ENCODE peak calls at places on chromosomes 6 and 20, in ten cellular contexts. One of them, this sample, is unnamed. For H3K36me3, the result is how much of the 10 kb centered on the place peaks cover.

GRCh38 chr6:136611133-136611532 is 60.9 kb upstream of the MAP7 start:
- DNase-seq in SJCRH30: no peak
- DNase-seq in HAP-1: no peak
- DNase-seq in RWPE2: no peak
- DNase-seq in left lung: no peak
- DNase-seq in CD8-positive, alpha-beta memory T cell: no peak
- DNase-seq in effector memory CD4-positive, alpha-beta T cell: no peak
- DNase-seq in OCI-LY7: no peak
- DNase-seq in bronchial epithelial cell: no peak
- DNase-seq in suprapubic skin: no peak
- DNase-seq in this sample: no peak

GRCh38 chr20:51667002-51667408 is 101.2 kb downstream of the ATP9A start:
- DNase-seq in SJCRH30: no peak
- DNase-seq in HAP-1: no peak
- DNase-seq in RWPE2: no peak
- DNase-seq in left lung: no peak
- DNase-seq in CD8-positive, alpha-beta memory T cell: peak
- DNase-seq in effector memory CD4-positive, alpha-beta T cell: no peak
- DNase-seq in OCI-LY7: peak
- DNase-seq in bronchial epithelial cell: no peak
- DNase-seq in suprapubic skin: no peak
- DNase-seq in this sample: no peak

GRCh38 chr6:79070206-79070825 is 7.7 kb downstream of the PHIP start:
- DNase-seq in SJCRH30: no peak
- DNase-seq in HAP-1: no peak
- DNase-seq in RWPE2: no peak
- DNase-seq in left lung: no peak
- DNase-seq in CD8-positive, alpha-beta memory T cell: no peak
- DNase-seq in effector memory CD4-positive, alpha-beta T cell: no peak
- DNase-seq in OCI-LY7: no peak
- DNase-seq in bronchial epithelial cell: no peak
- DNase-seq in suprapubic skin: no peak
- DNase-seq in this sample: no peak

GRCh38 chr6:90369024-90369519 is 72.4 kb upstream of the BACH2 start:
- DNase-seq in SJCRH30: peak
- DNase-seq in HAP-1: peak
- DNase-seq in RWPE2: peak
- DNase-seq in left lung: peak
- DNase-seq in CD8-positive, alpha-beta memory T cell: no peak
- DNase-seq in effector memory CD4-positive, alpha-beta T cell: no peak
- DNase-seq in OCI-LY7: no peak
- DNase-seq in bronchial epithelial cell: peak
- DNase-seq in suprapubic skin: no peak
- DNase-seq in this sample: peak

GRCh38 chr6:29666826-29667130 is 9.9 kb downstream of the MOG start:
- DNase-seq in SJCRH30: no peak
- DNase-seq in HAP-1: no peak
- DNase-seq in RWPE2: no peak
- DNase-seq in left lung: no peak
- DNase-seq in CD8-positive, alpha-beta memory T cell: no peak
- DNase-seq in effector memory CD4-positive, alpha-beta T cell: no peak
- DNase-seq in OCI-LY7: no peak
- DNase-seq in bronchial epithelial cell: no peak
- DNase-seq in suprapubic skin: no peak
- DNase-seq in this sample: no peak

GRCh38 chr20:50189681-50190250 is 864 bp upstream of the CEBPB start:
- DNase-seq in SJCRH30: no peak
- DNase-seq in HAP-1: no peak
- DNase-seq in RWPE2: peak
- DNase-seq in left lung: peak
- DNase-seq in CD8-positive, alpha-beta memory T cell: peak
- DNase-seq in effector memory CD4-positive, alpha-beta T cell: peak
- DNase-seq in OCI-LY7: peak
- DNase-seq in bronchial epithelial cell: no peak
- DNase-seq in suprapubic skin: peak
- DNase-seq in this sample: no peak

GRCh38 chr6:5517781-5518180 is 256.5 kb downstream of the FARS2 start:
- DNase-seq in SJCRH30: no peak
- DNase-seq in HAP-1: no peak
- DNase-seq in RWPE2: no peak
- DNase-seq in left lung: no peak
- DNase-seq in CD8-positive, alpha-beta memory T cell: peak
- DNase-seq in effector memory CD4-positive, alpha-beta T cell: peak
- DNase-seq in OCI-LY7: no peak
- DNase-seq in bronchial epithelial cell: no peak
- DNase-seq in suprapubic skin: no peak
- DNase-seq in this sample: no peak

GRCh38 chr6:95203153-95203754 is 374.1 kb upstream of the MANEA start:
- DNase-seq in SJCRH30: peak
- DNase-seq in HAP-1: peak
- DNase-seq in RWPE2: no peak
- DNase-seq in left lung: no peak
- DNase-seq in CD8-positive, alpha-beta memory T cell: no peak
- DNase-seq in effector memory CD4-positive, alpha-beta T cell: no peak
- DNase-seq in OCI-LY7: peak
- DNase-seq in bronchial epithelial cell: peak
- DNase-seq in suprapubic skin: no peak
- DNase-seq in this sample: peak

GRCh38 chr6:89260832-89261231 is 43.7 kb upstream of the GABRR1 start:
- DNase-seq in SJCRH30: peak
- DNase-seq in HAP-1: no peak
- DNase-seq in RWPE2: no peak
- DNase-seq in left lung: no peak
- DNase-seq in CD8-positive, alpha-beta memory T cell: no peak
- DNase-seq in effector memory CD4-positive, alpha-beta T cell: no peak
- DNase-seq in OCI-LY7: peak
- DNase-seq in bronchial epithelial cell: no peak
- DNase-seq in suprapubic skin: no peak
- DNase-seq in this sample: no peak

GRCh38 chr20:22245139-22245538 is 339.2 kb downstream of the FOXA2 start:
- DNase-seq in SJCRH30: no peak
- DNase-seq in HAP-1: no peak
- DNase-seq in RWPE2: no peak
- DNase-seq in left lung: no peak
- DNase-seq in CD8-positive, alpha-beta memory T cell: no peak
- DNase-seq in effector memory CD4-positive, alpha-beta T cell: no peak
- DNase-seq in OCI-LY7: no peak
- DNase-seq in bronchial epithelial cell: no peak
- DNase-seq in suprapubic skin: no peak
- DNase-seq in this sample: no peak

DNA sequence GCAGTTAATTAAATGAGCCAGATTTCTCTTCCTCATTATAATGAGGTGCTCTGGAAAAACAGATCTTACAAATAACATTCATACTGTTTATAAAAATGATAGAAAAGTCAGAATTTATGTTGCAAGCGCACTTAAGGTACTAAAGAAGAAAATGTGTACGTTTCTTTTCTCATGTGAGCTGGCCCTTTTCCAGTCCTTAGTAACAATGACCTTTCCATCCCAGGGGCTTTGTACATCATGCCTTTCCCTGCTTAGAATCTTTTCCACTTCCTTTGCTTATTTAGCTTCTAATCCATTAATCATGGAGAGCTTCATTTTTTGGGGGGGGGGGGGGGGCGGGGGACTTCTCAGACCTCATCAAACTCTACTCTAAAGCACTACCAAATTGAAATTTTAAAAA is 4.8 kb downstream of the FBXO5 start:
- DNase-seq in SJCRH30: no peak
- DNase-seq in HAP-1: peak
- DNase-seq in RWPE2: no peak
- DNase-seq in left lung: no peak
- DNase-seq in CD8-positive, alpha-beta memory T cell: no peak
- DNase-seq in effector memory CD4-positive, alpha-beta T cell: no peak
- DNase-seq in OCI-LY7: no peak
- DNase-seq in bronchial epithelial cell: no peak
- DNase-seq in suprapubic skin: no peak
- DNase-seq in this sample: no peak
- H3K36me3 ChIP-seq in SJCRH30: half or more
- H3K36me3 ChIP-seq in HAP-1: half or more
- H3K36me3 ChIP-seq in RWPE2: half or more
- H3K36me3 ChIP-seq in left lung: under half
- H3K36me3 ChIP-seq in CD8-positive, alpha-beta memory T cell: under half
- H3K36me3 ChIP-seq in effector memory CD4-positive, alpha-beta T cell: under half
- H3K36me3 ChIP-seq in OCI-LY7: half or more
- H3K36me3 ChIP-seq in bronchial epithelial cell: under half
- H3K36me3 ChIP-seq in suprapubic skin: under half
- H3K36me3 ChIP-seq in this sample: under half

GRCh38 chr20:63769891-63770474 is 30.4 kb downstream of the SLC2A4RG start:
- DNase-seq in SJCRH30: no peak
- DNase-seq in HAP-1: no peak
- DNase-seq in RWPE2: no peak
- DNase-seq in left lung: no peak
- DNase-seq in CD8-positive, alpha-beta memory T cell: no peak
- DNase-seq in effector memory CD4-positive, alpha-beta T cell: no peak
- DNase-seq in OCI-LY7: no peak
- DNase-seq in bronchial epithelial cell: no peak
- DNase-seq in suprapubic skin: no peak
- DNase-seq in this sample: no peak

GRCh38 chr20:63767886-63768285 is 28.3 kb downstream of the SLC2A4RG start:
- DNase-seq in SJCRH30: no peak
- DNase-seq in HAP-1: no peak
- DNase-seq in RWPE2: no peak
- DNase-seq in left lung: no peak
- DNase-seq in CD8-positive, alpha-beta memory T cell: no peak
- DNase-seq in effector memory CD4-positive, alpha-beta T cell: no peak
- DNase-seq in OCI-LY7: no peak
- DNase-seq in bronchial epithelial cell: no peak
- DNase-seq in suprapubic skin: no peak
- DNase-seq in this sample: no peak

GRCh38 chr20:63766695-63767426 is 27.3 kb downstream of the SLC2A4RG start:
- DNase-seq in SJCRH30: no peak
- DNase-seq in HAP-1: no peak
- DNase-seq in RWPE2: no peak
- DNase-seq in left lung: no peak
- DNase-seq in CD8-positive, alpha-beta memory T cell: no peak
- DNase-seq in effector memory CD4-positive, alpha-beta T cell: no peak
- DNase-seq in OCI-LY7: no peak
- DNase-seq in bronchial epithelial cell: no peak
- DNase-seq in suprapubic skin: no peak
- DNase-seq in this sample: no peak

GRCh38 chr20:63767456-63767855 is 27.9 kb downstream of the SLC2A4RG start:
- DNase-seq in SJCRH30: no peak
- DNase-seq in HAP-1: no peak
- DNase-seq in RWPE2: no peak
- DNase-seq in left lung: no peak
- DNase-seq in CD8-positive, alpha-beta memory T cell: no peak
- DNase-seq in effector memory CD4-positive, alpha-beta T cell: no peak
- DNase-seq in OCI-LY7: no peak
- DNase-seq in bronchial epithelial cell: no peak
- DNase-seq in suprapubic skin: no peak
- DNase-seq in this sample: no peak

GRCh38 chr20:63768591-63769515 is 29.3 kb downstream of the SLC2A4RG start:
- DNase-seq in SJCRH30: no peak
- DNase-seq in HAP-1: no peak
- DNase-seq in RWPE2: no peak
- DNase-seq in left lung: no peak
- DNase-seq in CD8-positive, alpha-beta memory T cell: no peak
- DNase-seq in effector memory CD4-positive, alpha-beta T cell: no peak
- DNase-seq in OCI-LY7: no peak
- DNase-seq in bronchial epithelial cell: no peak
- DNase-seq in suprapubic skin: no peak
- DNase-seq in this sample: no peak
- H3K36me3 ChIP-seq in SJCRH30: under half
- H3K36me3 ChIP-seq in HAP-1: under half
- H3K36me3 ChIP-seq in RWPE2: under half
- H3K36me3 ChIP-seq in left lung: under half
- H3K36me3 ChIP-seq in CD8-positive, alpha-beta memory T cell: under half
- H3K36me3 ChIP-seq in effector memory CD4-positive, alpha-beta T cell: under half
- H3K36me3 ChIP-seq in OCI-LY7: under half
- H3K36me3 ChIP-seq in bronchial epithelial cell: under half
- H3K36me3 ChIP-seq in suprapubic skin: under half
- H3K36me3 ChIP-seq in this sample: under half

DNA sequence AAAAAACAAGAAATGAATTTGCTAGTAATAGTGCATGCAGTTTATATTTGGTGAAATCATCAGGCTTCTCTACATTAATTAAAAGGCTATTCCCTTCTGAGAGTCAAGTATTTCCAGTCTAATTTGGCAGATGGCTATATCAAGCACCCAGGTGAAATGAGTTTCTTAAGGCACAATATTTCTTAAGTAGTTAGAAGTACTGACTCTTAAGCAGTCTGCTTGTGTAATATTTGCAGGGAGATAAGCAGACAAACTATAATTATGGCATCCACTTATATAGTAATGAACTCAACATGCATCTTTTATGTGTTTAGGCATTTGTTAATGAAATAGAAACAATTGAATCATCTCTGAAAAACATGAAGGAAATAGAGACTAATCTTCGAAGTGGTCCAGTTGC is 189.2 kb downstream of the UTRN start:
- DNase-seq in SJCRH30: no peak
- DNase-seq in HAP-1: no peak
- DNase-seq in RWPE2: no peak
- DNase-seq in left lung: no peak
- DNase-seq in CD8-positive, alpha-beta memory T cell: no peak
- DNase-seq in effector memory CD4-positive, alpha-beta T cell: no peak
- DNase-seq in OCI-LY7: no peak
- DNase-seq in bronchial epithelial cell: no peak
- DNase-seq in suprapubic skin: no peak
- DNase-seq in this sample: no peak
- H3K36me3 ChIP-seq in SJCRH30: under half
- H3K36me3 ChIP-seq in HAP-1: under half
- H3K36me3 ChIP-seq in RWPE2: under half
- H3K36me3 ChIP-seq in left lung: under half
- H3K36me3 ChIP-seq in CD8-positive, alpha-beta memory T cell: under half
- H3K36me3 ChIP-seq in effector memory CD4-positive, alpha-beta T cell: under half
- H3K36me3 ChIP-seq in OCI-LY7: under half
- H3K36me3 ChIP-seq in bronchial epithelial cell: under half
- H3K36me3 ChIP-seq in suprapubic skin: under half
- H3K36me3 ChIP-seq in this sample: under half

GRCh38 chr6:33707771-33708170 is 3.7 kb downstream of the UQCC2 start:
- DNase-seq in SJCRH30: no peak
- DNase-seq in HAP-1: no peak
- DNase-seq in RWPE2: no peak
- DNase-seq in left lung: no peak
- DNase-seq in CD8-positive, alpha-beta memory T cell: no peak
- DNase-seq in effector memory CD4-positive, alpha-beta T cell: no peak
- DNase-seq in OCI-LY7: no peak
- DNase-seq in bronchial epithelial cell: no peak
- DNase-seq in suprapubic skin: no peak
- DNase-seq in this sample: no peak
- H3K36me3 ChIP-seq in SJCRH30: under half
- H3K36me3 ChIP-seq in HAP-1: under half
- H3K36me3 ChIP-seq in RWPE2: half or more
- H3K36me3 ChIP-seq in left lung: under half
- H3K36me3 ChIP-seq in CD8-positive, alpha-beta memory T cell: under half
- H3K36me3 ChIP-seq in effector memory CD4-positive, alpha-beta T cell: under half
- H3K36me3 ChIP-seq in OCI-LY7: under half
- H3K36me3 ChIP-seq in bronchial epithelial cell: under half
- H3K36me3 ChIP-seq in suprapubic skin: under half
- H3K36me3 ChIP-seq in this sample: under half

This sample was measured in iPS DF 6.9.